ENCODE peak calls at places on chromosomes 1 and 21, in eight cellular contexts. O is fibroblast of lung, E is HCT116, A is cardiac muscle cell, S is PC-9, G is heart left ventricle, U is neuronal stem cell, T is breast epithelium. L is an unnamed sample. For H3K36me3, the result is how much of the 10 kb centered on the place peaks cover.

GRCh38 chr1:44714944-44715571 is 15.9 kb downstream of the RNU5D-1 start:
- DNase-seq in O (peak), E (no peak), G (peak), U (peak), S (peak), A (peak), T (peak), L (peak)

GRCh38 chr1:23902611-23903278 is 10.4 kb downstream of the CNR2 start:
- DNase-seq in T (no peak), A (no peak), U (no peak), S (no peak), E (no peak), G (no peak), O (no peak), L (no peak)

GRCh38 chr1:47469405-47469759 is 31.5 kb downstream of the FOXD2 start:
- DNase-seq in E (no peak), G (no peak), U (no peak), O (no peak), S (no peak), T (no peak), A (peak), L (no peak)

GRCh38 chr1:165424454-165425283 is 20.3 kb downstream of the RXRG start:
- DNase-seq in S (no peak), A (peak), O (peak), T (no peak), E (no peak), U (no peak), G (peak), L (no peak)

GRCh38 chr1:15696956-15697521 is 12.9 kb downstream of the PLEKHM2 start:
- DNase-seq in E (no peak), U (no peak), S (no peak), O (no peak), T (no peak), A (no peak), G (no peak), L (no peak)

GRCh38 chr1:168320805-168321577 is 40.3 kb downstream of the TBX19 start:
- DNase-seq in E (peak), S (peak), U (no peak), G (no peak), T (no peak), O (peak), A (peak), L (peak)

GRCh38 chr1:176073524-176074157 is 133.4 kb downstream of the COP1 start:
- DNase-seq in O (peak), A (peak), S (peak), E (peak), G (peak), T (no peak), U (peak), L (peak)

GRCh38 chr1:51819810-51820209 is 58.7 kb downstream of the NRDC start:
- DNase-seq in U (no peak), O (peak), S (no peak), G (no peak), E (no peak), T (no peak), A (peak), L (no peak)

GRCh38 chr1:216422821-216423529 is at the start of gene USH2A:
- DNase-seq in E (no peak), S (no peak), A (no peak), O (no peak), T (no peak), G (no peak), U (peak), L (no peak)

GRCh38 chr1:40267767-40268187 is 9.7 kb downstream of the ZMPSTE24 start:
- DNase-seq in S (no peak), O (peak), A (peak), U (no peak), E (no peak), G (no peak), T (no peak), L (no peak)

GRCh38 chr1:204084247-204084772 is 11.4 kb downstream of the SOX13 start:
- DNase-seq in U (no peak), G (no peak), S (peak), O (no peak), T (peak), E (no peak), A (no peak), L (no peak)

GRCh38 chr1:171438441-171438840 is 46.9 kb upstream of the PRRC2C start:
- DNase-seq in O (peak), G (peak), S (no peak), E (peak), T (no peak), U (no peak), A (peak), L (peak)

GRCh38 chr1:243420369-243420768 is 164.5 kb downstream of the SDCCAG8 start:
- DNase-seq in G (no peak), E (no peak), O (no peak), S (no peak), U (no peak), T (no peak), A (no peak), L (no peak)

GRCh38 chr21:26710155-26710554 is 135.1 kb downstream of the ADAMTS1 start:
- DNase-seq in G (no peak), O (no peak), A (no peak), S (no peak), E (no peak), U (no peak), T (no peak), L (no peak)

GRCh38 chr1:36908096-36908495 is 126.2 kb downstream of the GRIK3 start:
- DNase-seq in O (no peak), U (no peak), E (no peak), S (no peak), T (no peak), A (no peak), G (no peak), L (no peak)

GRCh38 chr21:42698730-42699129 is 45.3 kb downstream of the PDE9A start:
- DNase-seq in T (no peak), O (no peak), A (no peak), E (no peak), S (no peak), G (no peak), U (no peak), L (no peak)

GRCh38 chr21:42574234-42575027 is 60.8 kb downstream of the SLC37A1 start:
- DNase-seq in U (no peak), T (peak), O (peak), G (no peak), E (no peak), S (no peak), A (peak), L (no peak)

GRCh38 chr1:217506878-217507277 is 124.0 kb downstream of the GPATCH2 start:
- DNase-seq in U (no peak), E (no peak), O (no peak), A (no peak), T (no peak), G (no peak), S (peak), L (no peak)

GRCh38 chr21:37164742-37165141 is 91.7 kb downstream of the TTC3 start:
- DNase-seq in G (no peak), U (no peak), A (peak), E (no peak), O (peak), S (no peak), T (no peak), L (peak)

GRCh38 chr1:211947396-211948295 is 87.7 kb downstream of the INTS7 start:
- DNase-seq in T (no peak), U (no peak), O (no peak), A (no peak), E (no peak), S (no peak), G (no peak), L (no peak)

GRCh38 chr1:203263496-203263895 is 34.0 kb upstream of the CHIT1 start:
- DNase-seq in E (no peak), A (no peak), U (no peak), T (no peak), O (no peak), G (no peak), S (no peak), L (no peak)

GRCh38 chr21:41422546-41423372 is 3.3 kb upstream of the MX1 start:
- DNase-seq in T (no peak), O (no peak), G (no peak), S (no peak), U (no peak), A (no peak), E (no peak), L (no peak)

GRCh38 chr1:170732262-170732595 is 68.3 kb downstream of the PRRX1 start:
- DNase-seq in E (no peak), A (no peak), O (peak), G (no peak), T (no peak), U (no peak), S (no peak), L (no peak)

GRCh38 chr1:145849356-145850165 is 4.1 kb downstream of the NUDT17 start:
- DNase-seq in T (no peak), E (no peak), U (no peak), S (no peak), O (peak), G (no peak), A (peak), L (no peak)

GRCh38 chr21:46150073-46150472 is 5.3 kb downstream of the FTCD start:
- DNase-seq in S (no peak), A (no peak), U (no peak), T (peak), E (no peak), G (peak), O (no peak), L (no peak)

GRCh38 chr1:22286491-22286890 is 143.6 kb upstream of the WNT4 start:
- DNase-seq in S (no peak), G (no peak), E (no peak), A (no peak), T (peak), O (no peak), U (no peak), L (no peak)

GRCh38 chr1:207673399-207673798 is 28.5 kb downstream of the CR1L start:
- DNase-seq in U (no peak), G (no peak), T (no peak), S (no peak), E (no peak), O (no peak), A (peak), L (no peak)

GRCh38 chr1:64645742-64646141 is 99.1 kb upstream of the RAVER2 start:
- DNase-seq in G (no peak), U (no peak), T (no peak), S (no peak), O (no peak), A (no peak), E (no peak), L (no peak)

GRCh38 chr1:108878678-108879077 is 1.9 kb downstream of the GPSM2 start:
- DNase-seq in S (no peak), E (no peak), O (peak), A (no peak), G (no peak), T (no peak), U (no peak), L (peak)

GRCh38 chr1:212595787-212596714 is 12.5 kb upstream of the ATF3 start:
- DNase-seq in S (peak), U (no peak), G (no peak), A (peak), O (peak), T (no peak), E (peak), L (peak)

GRCh38 chr1:24720152-24720551 is 25.1 kb upstream of the CLIC4 start:
- DNase-seq in E (no peak), G (peak), O (peak), S (no peak), T (peak), U (no peak), A (peak), L (no peak)

GRCh38 chr21:43740497-43741156 is 21.7 kb downstream of the PDXK start:
- DNase-seq in A (peak), G (no peak), T (peak), E (no peak), O (no peak), U (peak), S (peak), L (peak)

GRCh38 chr21:16789636-16790035 is 723.2 kb upstream of the CXADR start:
- DNase-seq in A (no peak), O (no peak), E (no peak), U (no peak), S (no peak), T (no peak), G (no peak), L (no peak)

GRCh38 chr1:176656257-176656995 is 193.5 kb downstream of the PAPPA2 start:
- DNase-seq in A (peak), G (peak), S (no peak), O (peak), E (no peak), U (peak), T (no peak), L (no peak)

GRCh38 chr1:84365225-84366221 is 32.8 kb upstream of the DNASE2B start:
- DNase-seq in A (peak), O (peak), S (peak), T (no peak), G (no peak), E (peak), U (no peak), L (peak)

GRCh38 chr1:224065455-224065854 is 48.5 kb upstream of the FBXO28 start:
- DNase-seq in S (peak), G (no peak), A (no peak), T (no peak), U (no peak), E (no peak), O (peak), L (no peak)

GRCh38 chr1:158285756-158286241 is 3.9 kb upstream of the CD1C start:
- DNase-seq in E (no peak), O (no peak), S (no peak), G (peak), T (no peak), A (peak), U (no peak), L (no peak)

GRCh38 chr21:27017251-27017650 is 50.4 kb upstream of the ADAMTS5 start:
- DNase-seq in E (no peak), O (no peak), T (no peak), A (peak), G (no peak), S (no peak), U (no peak), L (no peak)

GRCh38 chr1:155812878-155813277 is 44.1 kb downstream of the GON4L start:
- DNase-seq in G (no peak), A (no peak), S (no peak), U (no peak), E (no peak), O (no peak), T (no peak), L (no peak)

GRCh38 chr1:155813672-155814071 is 43.3 kb downstream of the GON4L start:
- DNase-seq in G (no peak), S (no peak), A (no peak), O (no peak), E (no peak), U (no peak), T (no peak), L (no peak)

GRCh38 chr1:155816351-155816750 is 40.7 kb downstream of the GON4L start:
- DNase-seq in O (no peak), U (no peak), A (no peak), S (no peak), G (no peak), E (no peak), T (no peak), L (no peak)
- H3K27ac ChIP-seq in O (no peak), U (no peak), A (no peak), S (no peak), G (no peak), E (no peak), T (no peak), L (no peak)

GRCh38 chr1:160818207-160818935 is 22.4 kb downstream of the LY9 start:
- DNase-seq in E (no peak), T (no peak), O (no peak), G (no peak), S (no peak), U (no peak), A (peak), L (no peak)
- H3K36me3 ChIP-seq in E (under half), T (under half), O (under half), G (under half), S (under half), U (under half), A (under half), L (under half)

DNA sequence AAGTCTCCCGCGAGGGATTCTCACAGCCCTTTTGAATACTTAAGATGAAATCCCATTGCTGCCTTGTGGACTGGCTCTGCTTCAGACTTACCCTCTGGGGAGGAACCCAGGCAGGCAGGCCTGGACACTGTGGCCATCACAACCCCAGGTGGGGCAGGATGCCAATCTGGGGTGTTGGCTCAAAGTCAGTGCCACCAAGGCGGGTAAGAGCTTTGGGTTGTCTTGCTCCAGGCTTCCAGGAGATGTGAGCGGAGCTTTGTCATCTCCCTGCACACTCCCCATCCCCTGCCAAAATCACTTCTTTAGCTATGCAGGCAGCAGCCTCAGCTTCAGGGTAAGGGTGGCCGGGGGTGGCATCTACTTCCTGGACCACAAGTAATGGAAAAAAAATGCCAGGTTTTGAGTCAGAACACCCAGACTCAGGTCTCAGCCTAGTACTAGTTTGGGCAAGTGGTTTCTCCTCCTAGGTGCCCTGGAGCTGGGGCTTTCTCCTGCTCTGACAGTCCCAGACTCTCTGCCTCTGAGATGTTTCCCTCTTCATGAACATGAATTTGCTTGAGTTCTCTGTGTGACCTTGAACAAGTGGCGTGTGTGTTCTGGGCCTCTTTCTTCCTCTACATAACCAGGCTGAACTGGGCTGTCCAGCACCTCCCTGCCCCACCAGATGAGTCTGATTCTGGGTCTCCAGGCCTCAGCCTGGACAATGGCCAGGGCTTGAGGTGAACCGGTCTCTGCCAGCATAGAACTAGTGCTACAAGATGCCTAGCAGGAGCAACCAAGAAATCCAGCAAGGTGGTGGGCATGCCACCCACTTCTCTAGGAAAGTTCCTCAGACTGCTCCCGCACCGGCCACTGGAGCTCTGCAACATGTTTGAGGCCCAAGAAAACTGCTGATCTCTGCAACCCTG is 65.4 kb downstream of the VWA5B1 start:
- DNase-seq in U (no peak), G (no peak), S (peak), A (no peak), T (no peak), O (no peak), E (no peak), L (no peak)
- H3K27ac ChIP-seq in U (no peak), G (no peak), S (peak), A (no peak), T (peak), O (no peak), E (no peak), L (no peak)

DNA sequence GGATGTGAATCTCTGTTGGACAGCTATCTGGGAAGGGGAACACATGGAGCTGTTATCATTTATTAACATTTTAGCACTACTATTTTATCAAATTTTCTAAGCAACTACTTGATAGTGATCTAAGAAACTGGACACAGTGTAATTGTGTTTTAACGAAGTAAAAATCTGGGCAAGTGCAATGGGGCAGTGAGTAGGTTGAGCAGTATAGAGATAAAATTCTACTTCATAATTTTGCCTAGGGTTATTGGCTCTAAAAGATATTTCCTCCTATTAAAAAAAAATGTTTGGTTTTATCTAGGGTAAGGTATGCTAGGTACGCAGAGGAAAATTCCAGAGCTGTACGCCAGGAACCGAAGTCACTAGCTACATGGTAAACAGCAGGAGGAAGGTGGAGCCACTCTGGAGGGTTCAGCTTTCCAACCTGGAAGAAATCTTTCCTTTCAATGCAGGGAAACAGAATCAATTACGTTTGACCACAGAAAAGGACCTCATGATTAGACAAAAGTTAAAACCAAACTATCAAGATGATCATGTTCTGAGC is 43.3 kb downstream of the BCAR3 start:
- DNase-seq in S (peak), U (no peak), E (no peak), T (no peak), A (no peak), O (no peak), G (no peak), L (no peak)
- H3K36me3 ChIP-seq in S (half or more), U (under half), E (under half), T (under half), A (under half), O (under half), G (under half), L (under half)

DNA sequence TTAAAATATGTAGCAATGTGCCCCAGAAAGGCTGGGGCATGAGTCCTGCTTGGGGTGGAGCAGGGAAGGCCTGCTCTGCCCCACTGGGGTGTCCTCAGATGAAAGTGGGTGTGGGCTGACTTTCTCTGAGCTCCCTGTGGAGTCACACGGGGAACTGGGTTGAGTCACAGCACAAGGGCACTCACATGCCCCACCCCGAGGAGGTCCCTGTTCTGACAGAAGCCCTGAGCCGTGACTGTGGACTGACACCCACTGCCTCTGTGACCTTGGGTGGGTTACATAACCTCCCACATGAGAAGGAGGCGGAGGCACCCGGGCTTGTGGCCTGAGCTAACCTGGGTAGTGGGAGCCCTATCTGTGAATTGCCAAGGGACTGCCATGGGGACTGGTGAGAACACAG is 52.5 kb upstream of the TINAGL1 start:
- DNase-seq in T (no peak), G (no peak), S (peak), U (no peak), E (no peak), O (no peak), A (no peak), L (no peak)
- H3K27ac ChIP-seq in T (no peak), G (no peak), S (no peak), U (no peak), E (no peak), O (no peak), A (no peak), L (no peak)

GRCh38 chr1:150999051-150999674 is 7.5 kb downstream of the MINDY1 start:
- DNase-seq in O (peak), T (no peak), E (no peak), U (no peak), A (peak), G (no peak), S (no peak), L (no peak)
- H3K36me3 ChIP-seq in O (under half), T (under half), E (under half), U (under half), A (under half), G (under half), S (under half), L (under half)